ENCODE peak calls at places on chromosome 10, in ten cellular contexts. One of them, this sample, is unnamed.

GRCh38 chr10:5094265-5095205 is at the start of gene AKR1C3:
- DNase-seq in A549: peak; percentile 61
- DNase-seq in H9: peak; percentile 60
- DNase-seq in endothelial cell of umbilical vein: peak; percentile 83
- DNase-seq in Calu3: peak; percentile 22
- DNase-seq in WTC11: no peak
- DNase-seq in tibial nerve: no peak
- DNase-seq in CD4-positive, alpha-beta T cell: no peak
- DNase-seq in left ventricle myocardium inferior: no peak
- DNase-seq in tibial artery: no peak
- DNase-seq in this sample: no peak

GRCh38 chr10:24132741-24133140 is 76.2 kb upstream of the KIAA1217 start:
- DNase-seq in A549: no peak
- DNase-seq in H9: no peak
- DNase-seq in endothelial cell of umbilical vein: no peak
- DNase-seq in Calu3: no peak
- DNase-seq in WTC11: no peak
- DNase-seq in tibial nerve: no peak
- DNase-seq in CD4-positive, alpha-beta T cell: no peak
- DNase-seq in left ventricle myocardium inferior: no peak
- DNase-seq in tibial artery: no peak
- DNase-seq in this sample: no peak

GRCh38 chr10:132460071-132460470 is 63.1 kb downstream of the PWWP2B start:
- DNase-seq in A549: no peak
- DNase-seq in H9: no peak
- DNase-seq in endothelial cell of umbilical vein: no peak
- DNase-seq in Calu3: no peak
- DNase-seq in WTC11: no peak
- DNase-seq in tibial nerve: no peak
- DNase-seq in CD4-positive, alpha-beta T cell: no peak
- DNase-seq in left ventricle myocardium inferior: no peak
- DNase-seq in tibial artery: no peak
- DNase-seq in this sample: no peak

GRCh38 chr10:30645340-30645827 is 15.8 kb upstream of the LYZL2 start:
- DNase-seq in A549: no peak
- DNase-seq in H9: peak; percentile 41
- DNase-seq in endothelial cell of umbilical vein: peak; percentile 77
- DNase-seq in Calu3: no peak
- DNase-seq in WTC11: peak; percentile 35
- DNase-seq in tibial nerve: no peak
- DNase-seq in CD4-positive, alpha-beta T cell: no peak
- DNase-seq in left ventricle myocardium inferior: peak; percentile 38
- DNase-seq in tibial artery: no peak
- DNase-seq in this sample: peak; percentile 18

GRCh38 chr10:124168991-124169826 is 75.8 kb upstream of the CHST15 start:
- DNase-seq in A549: no peak
- DNase-seq in H9: peak; percentile 28
- DNase-seq in endothelial cell of umbilical vein: no peak
- DNase-seq in Calu3: no peak
- DNase-seq in WTC11: no peak
- DNase-seq in tibial nerve: no peak
- DNase-seq in CD4-positive, alpha-beta T cell: no peak
- DNase-seq in left ventricle myocardium inferior: no peak
- DNase-seq in tibial artery: no peak
- DNase-seq in this sample: no peak

GRCh38 chr10:11180228-11180627 is 162.6 kb downstream of the CELF2 start:
- DNase-seq in A549: no peak
- DNase-seq in H9: no peak
- DNase-seq in endothelial cell of umbilical vein: no peak
- DNase-seq in Calu3: no peak
- DNase-seq in WTC11: no peak
- DNase-seq in tibial nerve: no peak
- DNase-seq in CD4-positive, alpha-beta T cell: peak; percentile 51
- DNase-seq in left ventricle myocardium inferior: no peak
- DNase-seq in tibial artery: peak; percentile 44
- DNase-seq in this sample: peak; percentile 86

GRCh38 chr10:48383393-48383792 is 76.9 kb downstream of the MAPK8 start:
- DNase-seq in A549: no peak
- DNase-seq in H9: no peak
- DNase-seq in endothelial cell of umbilical vein: no peak
- DNase-seq in Calu3: no peak
- DNase-seq in WTC11: no peak
- DNase-seq in tibial nerve: no peak
- DNase-seq in CD4-positive, alpha-beta T cell: no peak
- DNase-seq in left ventricle myocardium inferior: no peak
- DNase-seq in tibial artery: no peak
- DNase-seq in this sample: no peak

GRCh38 chr10:103609231-103610082 is 116.0 kb downstream of the NEURL1 start:
- DNase-seq in A549: no peak
- DNase-seq in H9: no peak
- DNase-seq in endothelial cell of umbilical vein: no peak
- DNase-seq in Calu3: no peak
- DNase-seq in WTC11: no peak
- DNase-seq in tibial nerve: no peak
- DNase-seq in CD4-positive, alpha-beta T cell: no peak
- DNase-seq in left ventricle myocardium inferior: no peak
- DNase-seq in tibial artery: no peak
- DNase-seq in this sample: no peak

GRCh38 chr10:77638766-77639101 is 1.1 kb upstream of the KCNMA1 start:
- DNase-seq in A549: no peak
- DNase-seq in H9: no peak
- DNase-seq in endothelial cell of umbilical vein: no peak
- DNase-seq in Calu3: no peak
- DNase-seq in WTC11: no peak
- DNase-seq in tibial nerve: no peak
- DNase-seq in CD4-positive, alpha-beta T cell: no peak
- DNase-seq in left ventricle myocardium inferior: no peak
- DNase-seq in tibial artery: no peak
- DNase-seq in this sample: no peak
- TF ChIP-seq CTCF in A549: no peak
- TF ChIP-seq CTCF in H9: no peak
- TF ChIP-seq CTCF in endothelial cell of umbilical vein: no peak
- TF ChIP-seq CTCF in Calu3: no peak
- TF ChIP-seq CTCF in WTC11: no peak
- TF ChIP-seq CTCF in tibial nerve: no peak
- TF ChIP-seq CTCF in CD4-positive, alpha-beta T cell: no peak
- TF ChIP-seq CTCF in left ventricle myocardium inferior: no peak
- TF ChIP-seq CTCF in tibial artery: no peak
- TF ChIP-seq CTCF in this sample: no peak

DNA sequence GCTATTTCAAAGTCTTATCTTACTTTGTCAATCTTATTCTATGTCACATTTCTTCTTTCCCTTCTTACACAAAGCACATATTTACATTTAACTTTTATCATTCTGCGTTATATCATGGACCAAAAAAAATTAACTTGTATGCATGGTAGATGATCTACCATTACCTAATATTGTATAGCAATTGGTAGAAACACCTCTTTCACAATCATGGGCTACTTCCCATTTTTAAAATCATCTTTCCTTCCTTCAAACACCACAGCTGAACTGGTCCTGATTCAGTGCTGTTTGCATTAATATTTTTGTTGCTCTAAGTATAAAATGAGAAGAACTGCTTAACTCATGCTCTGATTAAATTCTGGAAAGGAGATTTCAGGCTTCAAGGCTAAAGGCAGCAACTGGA is 901.6 kb downstream of the PCDH15 start:
- DNase-seq in A549: no peak
- DNase-seq in H9: no peak
- DNase-seq in endothelial cell of umbilical vein: no peak
- DNase-seq in Calu3: no peak
- DNase-seq in WTC11: no peak
- DNase-seq in tibial nerve: no peak
- DNase-seq in CD4-positive, alpha-beta T cell: no peak
- DNase-seq in left ventricle myocardium inferior: no peak
- DNase-seq in tibial artery: no peak
- DNase-seq in this sample: no peak
- TF ChIP-seq CTCF in A549: no peak
- TF ChIP-seq CTCF in H9: no peak
- TF ChIP-seq CTCF in endothelial cell of umbilical vein: no peak
- TF ChIP-seq CTCF in Calu3: no peak
- TF ChIP-seq CTCF in WTC11: no peak
- TF ChIP-seq CTCF in tibial nerve: no peak
- TF ChIP-seq CTCF in CD4-positive, alpha-beta T cell: no peak
- TF ChIP-seq CTCF in left ventricle myocardium inferior: no peak
- TF ChIP-seq CTCF in tibial artery: no peak
- TF ChIP-seq CTCF in this sample: no peak

GRCh38 chr10:100882251-100882643 is 30.5 kb upstream of the SLF2 start:
- DNase-seq in A549: no peak
- DNase-seq in H9: no peak
- DNase-seq in endothelial cell of umbilical vein: no peak
- DNase-seq in Calu3: no peak
- DNase-seq in WTC11: no peak
- DNase-seq in tibial nerve: no peak
- DNase-seq in CD4-positive, alpha-beta T cell: no peak
- DNase-seq in left ventricle myocardium inferior: no peak
- DNase-seq in tibial artery: no peak
- DNase-seq in this sample: no peak

GRCh38 chr10:100878291-100878910 is 34.4 kb upstream of the SLF2 start:
- DNase-seq in A549: peak; percentile 92
- DNase-seq in H9: peak; percentile 80
- DNase-seq in endothelial cell of umbilical vein: peak; percentile 57
- DNase-seq in Calu3: peak; percentile 41
- DNase-seq in WTC11: peak; percentile 75
- DNase-seq in tibial nerve: no peak
- DNase-seq in CD4-positive, alpha-beta T cell: no peak
- DNase-seq in left ventricle myocardium inferior: peak; percentile 36
- DNase-seq in tibial artery: no peak
- DNase-seq in this sample: peak; percentile 54

GRCh38 chr10:100881552-100882250 is 31.1 kb upstream of the SLF2 start:
- DNase-seq in A549: no peak
- DNase-seq in H9: no peak
- DNase-seq in endothelial cell of umbilical vein: no peak
- DNase-seq in Calu3: no peak
- DNase-seq in WTC11: no peak
- DNase-seq in tibial nerve: no peak
- DNase-seq in CD4-positive, alpha-beta T cell: no peak
- DNase-seq in left ventricle myocardium inferior: no peak
- DNase-seq in tibial artery: no peak
- DNase-seq in this sample: no peak

GRCh38 chr10:100877451-100877850 is 35.3 kb upstream of the SLF2 start:
- DNase-seq in A549: no peak
- DNase-seq in H9: no peak
- DNase-seq in endothelial cell of umbilical vein: no peak
- DNase-seq in Calu3: no peak
- DNase-seq in WTC11: no peak
- DNase-seq in tibial nerve: no peak
- DNase-seq in CD4-positive, alpha-beta T cell: no peak
- DNase-seq in left ventricle myocardium inferior: no peak
- DNase-seq in tibial artery: no peak
- DNase-seq in this sample: no peak

DNA sequence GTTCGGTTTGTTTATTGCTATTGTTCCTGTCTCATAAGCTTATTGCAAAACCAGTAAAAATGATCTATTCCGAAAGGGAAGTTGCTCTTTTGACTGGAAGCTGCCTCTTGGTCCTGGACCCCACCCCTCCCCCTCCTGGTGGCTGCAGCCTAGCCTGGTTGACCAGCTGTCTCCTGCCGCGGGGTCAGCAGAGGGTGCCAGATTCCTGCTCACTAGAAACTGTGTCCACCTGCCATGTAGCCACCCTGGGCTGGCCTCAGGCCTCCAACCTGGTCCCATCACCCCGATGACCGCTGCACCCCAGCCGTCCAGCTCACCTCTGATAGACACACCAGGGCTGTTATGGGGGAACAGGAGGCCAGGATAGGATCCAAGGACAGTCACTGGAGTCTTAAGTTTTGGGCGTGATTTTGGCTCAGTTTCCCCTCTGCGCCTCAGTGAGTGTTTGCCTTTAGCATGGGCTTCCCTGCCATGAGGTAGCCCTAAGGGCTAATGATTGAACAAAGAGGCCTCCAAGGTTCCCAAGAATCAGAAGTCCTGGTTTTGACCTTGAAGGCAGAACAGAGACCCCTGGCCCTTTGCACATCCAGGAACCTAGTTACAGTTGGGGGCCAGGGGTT is 32.9 kb upstream of the SLF2 start:
- DNase-seq in A549: no peak
- DNase-seq in H9: no peak
- DNase-seq in endothelial cell of umbilical vein: no peak
- DNase-seq in Calu3: peak; percentile 19
- DNase-seq in WTC11: no peak
- DNase-seq in tibial nerve: no peak
- DNase-seq in CD4-positive, alpha-beta T cell: no peak
- DNase-seq in left ventricle myocardium inferior: no peak
- DNase-seq in tibial artery: no peak
- DNase-seq in this sample: no peak
- TF ChIP-seq CTCF in A549: no peak
- TF ChIP-seq CTCF in H9: no peak
- TF ChIP-seq CTCF in endothelial cell of umbilical vein: no peak
- TF ChIP-seq CTCF in Calu3: no peak
- TF ChIP-seq CTCF in WTC11: no peak
- TF ChIP-seq CTCF in tibial nerve: no peak
- TF ChIP-seq CTCF in CD4-positive, alpha-beta T cell: no peak
- TF ChIP-seq CTCF in left ventricle myocardium inferior: no peak
- TF ChIP-seq CTCF in tibial artery: no peak
- TF ChIP-seq CTCF in this sample: no peak

GRCh38 chr10:26550774-26551526 is 112.8 kb downstream of the APBB1IP start:
- DNase-seq in A549: no peak
- DNase-seq in H9: peak; percentile 47
- DNase-seq in endothelial cell of umbilical vein: no peak
- DNase-seq in Calu3: peak; percentile 15
- DNase-seq in WTC11: peak; percentile 21
- DNase-seq in tibial nerve: no peak
- DNase-seq in CD4-positive, alpha-beta T cell: no peak
- DNase-seq in left ventricle myocardium inferior: no peak
- DNase-seq in tibial artery: no peak
- DNase-seq in this sample: no peak
- TF ChIP-seq CTCF in A549: no peak
- TF ChIP-seq CTCF in H9: peak; percentile 65
- TF ChIP-seq CTCF in endothelial cell of umbilical vein: no peak
- TF ChIP-seq CTCF in Calu3: no peak
- TF ChIP-seq CTCF in WTC11: peak; percentile 28
- TF ChIP-seq CTCF in tibial nerve: no peak
- TF ChIP-seq CTCF in CD4-positive, alpha-beta T cell: no peak
- TF ChIP-seq CTCF in left ventricle myocardium inferior: no peak
- TF ChIP-seq CTCF in tibial artery: no peak
- TF ChIP-seq CTCF in this sample: no peak

DNA sequence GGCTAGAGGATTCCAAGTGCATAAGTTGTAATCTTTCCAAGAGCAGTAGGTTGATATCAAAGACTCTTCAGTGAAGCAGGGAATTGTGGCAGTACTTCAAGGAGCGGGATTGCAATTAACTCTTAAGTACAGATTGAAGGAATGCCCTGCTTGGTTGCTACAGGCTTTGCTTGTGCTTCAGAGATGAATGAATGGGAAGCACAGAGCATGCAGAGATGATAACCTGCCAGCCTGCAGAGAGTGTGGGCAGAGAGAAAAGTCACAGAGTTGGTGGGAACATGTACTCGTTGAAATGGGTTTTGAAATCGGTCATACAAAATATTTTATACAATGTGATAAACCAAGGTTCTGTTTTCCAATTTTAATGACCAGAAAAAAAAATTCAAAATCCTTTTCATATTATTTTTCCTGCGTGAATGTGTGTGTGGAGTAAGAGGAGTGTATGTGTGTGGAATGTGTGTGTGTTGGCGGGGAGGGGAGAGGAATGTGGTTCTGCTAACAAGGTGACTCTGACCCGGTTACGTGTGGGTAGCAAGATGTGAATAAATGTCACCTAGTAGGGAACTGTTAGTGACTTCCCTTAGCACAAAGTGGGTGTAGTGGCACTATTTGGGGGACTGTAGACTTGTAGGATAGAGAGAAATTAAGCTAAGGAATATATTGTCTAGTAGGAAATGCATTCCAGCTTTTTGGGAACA is 697.8 kb downstream of the GATA3 start:
- DNase-seq in A549: no peak
- DNase-seq in H9: no peak
- DNase-seq in endothelial cell of umbilical vein: no peak
- DNase-seq in Calu3: no peak
- DNase-seq in WTC11: no peak
- DNase-seq in tibial nerve: no peak
- DNase-seq in CD4-positive, alpha-beta T cell: no peak
- DNase-seq in left ventricle myocardium inferior: no peak
- DNase-seq in tibial artery: no peak
- DNase-seq in this sample: no peak
- TF ChIP-seq CTCF in A549: no peak
- TF ChIP-seq CTCF in H9: no peak
- TF ChIP-seq CTCF in endothelial cell of umbilical vein: no peak
- TF ChIP-seq CTCF in Calu3: no peak
- TF ChIP-seq CTCF in WTC11: no peak
- TF ChIP-seq CTCF in tibial nerve: no peak
- TF ChIP-seq CTCF in CD4-positive, alpha-beta T cell: no peak
- TF ChIP-seq CTCF in left ventricle myocardium inferior: no peak
- TF ChIP-seq CTCF in tibial artery: no peak
- TF ChIP-seq CTCF in this sample: no peak